ENCODE peak calls at places on chromosomes 3 and 15, in seven cellular contexts. One of them, this sample, is unnamed.
A peak's percentile ranks its signal among the peaks of the same experiment; 100 is the strongest.

GRCh38 chr3:161454615-161455014 is 42.0 kb upstream of the OTOL1 start:
- DNase-seq in PC-9: no peak
- DNase-seq in heart right ventricle: no peak
- DNase-seq in cardiac fibroblast: no peak
- DNase-seq in breast epithelium: no peak
- DNase-seq in astrocyte: no peak
- DNase-seq in right atrium auricular region: no peak
- DNase-seq in this sample: no peak

GRCh38 chr15:85582719-85583089 is 202.3 kb downstream of the AKAP13 start:
- DNase-seq in PC-9: no peak
- DNase-seq in heart right ventricle: peak; percentile 40
- DNase-seq in cardiac fibroblast: peak; percentile 71
- DNase-seq in breast epithelium: no peak
- DNase-seq in astrocyte: peak; percentile 49
- DNase-seq in right atrium auricular region: peak; percentile 85
- DNase-seq in this sample: peak; percentile 49

GRCh38 chr15:71149645-71150557 is 34.6 kb downstream of the THSD4 start:
- DNase-seq in PC-9: no peak
- DNase-seq in heart right ventricle: no peak
- DNase-seq in cardiac fibroblast: no peak
- DNase-seq in breast epithelium: no peak
- DNase-seq in astrocyte: no peak
- DNase-seq in right atrium auricular region: no peak
- DNase-seq in this sample: peak; percentile 88

GRCh38 chr3:42831321-42831713 is 22.1 kb downstream of the ACKR2 start:
- DNase-seq in PC-9: no peak
- DNase-seq in heart right ventricle: peak; percentile 48
- DNase-seq in cardiac fibroblast: peak; percentile 67
- DNase-seq in breast epithelium: peak; percentile 59
- DNase-seq in astrocyte: no peak
- DNase-seq in right atrium auricular region: peak; percentile 86
- DNase-seq in this sample: peak; percentile 58

GRCh38 chr3:159137966-159138365 is 336.1 kb downstream of the MFSD1 start:
- DNase-seq in PC-9: no peak
- DNase-seq in heart right ventricle: no peak
- DNase-seq in cardiac fibroblast: no peak
- DNase-seq in breast epithelium: no peak
- DNase-seq in astrocyte: no peak
- DNase-seq in right atrium auricular region: no peak
- DNase-seq in this sample: no peak

GRCh38 chr15:29871401-29871800 is 49.1 kb upstream of the TJP1 start:
- DNase-seq in PC-9: no peak
- DNase-seq in heart right ventricle: peak; percentile 69
- DNase-seq in cardiac fibroblast: peak; percentile 59
- DNase-seq in breast epithelium: no peak
- DNase-seq in astrocyte: no peak
- DNase-seq in right atrium auricular region: no peak
- DNase-seq in this sample: no peak

GRCh38 chr3:52054689-52055511 is 1.5 kb downstream of the DUSP7 start:
- DNase-seq in PC-9: no peak
- DNase-seq in heart right ventricle: no peak
- DNase-seq in cardiac fibroblast: no peak
- DNase-seq in breast epithelium: no peak
- DNase-seq in astrocyte: no peak
- DNase-seq in right atrium auricular region: no peak
- DNase-seq in this sample: no peak

GRCh38 chr3:35440826-35441225 is 198.5 kb upstream of the ARPP21 start:
- DNase-seq in PC-9: no peak
- DNase-seq in heart right ventricle: no peak
- DNase-seq in cardiac fibroblast: no peak
- DNase-seq in breast epithelium: no peak
- DNase-seq in astrocyte: no peak
- DNase-seq in right atrium auricular region: no peak
- DNase-seq in this sample: no peak

GRCh38 chr15:47331796-47332480 is 385.4 kb upstream of the SEMA6D start:
- DNase-seq in PC-9: no peak
- DNase-seq in heart right ventricle: no peak
- DNase-seq in cardiac fibroblast: peak; percentile 59
- DNase-seq in breast epithelium: no peak
- DNase-seq in astrocyte: peak; percentile 8
- DNase-seq in right atrium auricular region: no peak
- DNase-seq in this sample: peak; percentile 66

GRCh38 chr3:144879701-144880100 is 908.1 kb downstream of the DIPK2A start:
- DNase-seq in PC-9: no peak
- DNase-seq in heart right ventricle: no peak
- DNase-seq in cardiac fibroblast: no peak
- DNase-seq in breast epithelium: no peak
- DNase-seq in astrocyte: no peak
- DNase-seq in right atrium auricular region: no peak
- DNase-seq in this sample: no peak

GRCh38 chr3:35929158-35929557 is 289.8 kb downstream of the ARPP21 start:
- DNase-seq in PC-9: no peak
- DNase-seq in heart right ventricle: no peak
- DNase-seq in cardiac fibroblast: peak; percentile 45
- DNase-seq in breast epithelium: no peak
- DNase-seq in astrocyte: peak; percentile 49
- DNase-seq in right atrium auricular region: no peak
- DNase-seq in this sample: peak; percentile 76

GRCh38 chr3:46905191-46905560 is 27.7 kb downstream of the PTH1R start:
- DNase-seq in PC-9: no peak
- DNase-seq in heart right ventricle: no peak
- DNase-seq in cardiac fibroblast: no peak
- DNase-seq in breast epithelium: no peak
- DNase-seq in astrocyte: no peak
- DNase-seq in right atrium auricular region: no peak
- DNase-seq in this sample: no peak

GRCh38 chr3:119604878-119605277 is 7.2 kb downstream of the PLA1A start:
- DNase-seq in PC-9: no peak
- DNase-seq in heart right ventricle: no peak
- DNase-seq in cardiac fibroblast: peak; percentile 68
- DNase-seq in breast epithelium: no peak
- DNase-seq in astrocyte: peak; percentile 80
- DNase-seq in right atrium auricular region: no peak
- DNase-seq in this sample: peak; percentile 83

GRCh38 chr3:72950372-72950771 is 46.2 kb upstream of the PPP4R2 start:
- DNase-seq in PC-9: no peak
- DNase-seq in heart right ventricle: no peak
- DNase-seq in cardiac fibroblast: no peak
- DNase-seq in breast epithelium: no peak
- DNase-seq in astrocyte: no peak
- DNase-seq in right atrium auricular region: no peak
- DNase-seq in this sample: no peak

GRCh38 chr3:72951259-72951722 is 45.3 kb upstream of the PPP4R2 start:
- DNase-seq in PC-9: no peak
- DNase-seq in heart right ventricle: no peak
- DNase-seq in cardiac fibroblast: no peak
- DNase-seq in breast epithelium: no peak
- DNase-seq in astrocyte: no peak
- DNase-seq in right atrium auricular region: no peak
- DNase-seq in this sample: no peak

GRCh38 chr3:72949016-72949415 is 47.6 kb upstream of the PPP4R2 start:
- DNase-seq in PC-9: no peak
- DNase-seq in heart right ventricle: no peak
- DNase-seq in cardiac fibroblast: no peak
- DNase-seq in breast epithelium: no peak
- DNase-seq in astrocyte: no peak
- DNase-seq in right atrium auricular region: no peak
- DNase-seq in this sample: no peak

GRCh38 chr3:72953325-72953956 is 43.2 kb upstream of the PPP4R2 start:
- DNase-seq in PC-9: peak; percentile 87
- DNase-seq in heart right ventricle: no peak
- DNase-seq in cardiac fibroblast: peak; percentile 66
- DNase-seq in breast epithelium: no peak
- DNase-seq in astrocyte: no peak
- DNase-seq in right atrium auricular region: no peak
- DNase-seq in this sample: peak; percentile 62

GRCh38 chr3:72950801-72951200 is 45.8 kb upstream of the PPP4R2 start:
- DNase-seq in PC-9: no peak
- DNase-seq in heart right ventricle: no peak
- DNase-seq in cardiac fibroblast: no peak
- DNase-seq in breast epithelium: no peak
- DNase-seq in astrocyte: no peak
- DNase-seq in right atrium auricular region: no peak
- DNase-seq in this sample: no peak
- H3K4me3 ChIP-seq in PC-9: no peak overlapping the region
- H3K4me3 ChIP-seq in heart right ventricle: no peak overlapping the region
- H3K4me3 ChIP-seq in cardiac fibroblast: no peak overlapping the region
- H3K4me3 ChIP-seq in breast epithelium: no peak overlapping the region
- H3K4me3 ChIP-seq in astrocyte: no peak overlapping the region
- H3K4me3 ChIP-seq in right atrium auricular region: no peak overlapping the region
- H3K4me3 ChIP-seq in this sample: no peak overlapping the region

GRCh38 chr15:100090411-100090810 is 251.4 kb downstream of the ADAMTS17 start:
- DNase-seq in PC-9: no peak
- DNase-seq in heart right ventricle: no peak
- DNase-seq in cardiac fibroblast: no peak
- DNase-seq in breast epithelium: no peak
- DNase-seq in astrocyte: no peak
- DNase-seq in right atrium auricular region: no peak
- DNase-seq in this sample: no peak
- TF ChIP-seq CTCF in PC-9: no peak
- TF ChIP-seq CTCF in heart right ventricle: no peak
- TF ChIP-seq CTCF in cardiac fibroblast: no peak
- TF ChIP-seq CTCF in breast epithelium: no peak
- TF ChIP-seq CTCF in astrocyte: no peak
- TF ChIP-seq CTCF in right atrium auricular region: no peak
- TF ChIP-seq CTCF in this sample: no peak

GRCh38 chr3:38460377-38461085 is 6.8 kb downstream of the ACVR2B start:
- DNase-seq in PC-9: no peak
- DNase-seq in heart right ventricle: no peak
- DNase-seq in cardiac fibroblast: no peak
- DNase-seq in breast epithelium: no peak
- DNase-seq in astrocyte: no peak
- DNase-seq in right atrium auricular region: no peak
- DNase-seq in this sample: no peak

GRCh38 chr3:38459499-38460048 is 5.9 kb downstream of the ACVR2B start:
- DNase-seq in PC-9: no peak
- DNase-seq in heart right ventricle: no peak
- DNase-seq in cardiac fibroblast: no peak
- DNase-seq in breast epithelium: no peak
- DNase-seq in astrocyte: no peak
- DNase-seq in right atrium auricular region: no peak
- DNase-seq in this sample: no peak

GRCh38 chr3:38457111-38458003 is 3.7 kb downstream of the ACVR2B start:
- DNase-seq in PC-9: no peak
- DNase-seq in heart right ventricle: no peak
- DNase-seq in cardiac fibroblast: peak; percentile 9
- DNase-seq in breast epithelium: no peak
- DNase-seq in astrocyte: no peak
- DNase-seq in right atrium auricular region: no peak
- DNase-seq in this sample: no peak

GRCh38 chr3:38461086-38461390 is 7.3 kb downstream of the ACVR2B start:
- DNase-seq in PC-9: no peak
- DNase-seq in heart right ventricle: no peak
- DNase-seq in cardiac fibroblast: no peak
- DNase-seq in breast epithelium: no peak
- DNase-seq in astrocyte: no peak
- DNase-seq in right atrium auricular region: no peak
- DNase-seq in this sample: no peak

DNA sequence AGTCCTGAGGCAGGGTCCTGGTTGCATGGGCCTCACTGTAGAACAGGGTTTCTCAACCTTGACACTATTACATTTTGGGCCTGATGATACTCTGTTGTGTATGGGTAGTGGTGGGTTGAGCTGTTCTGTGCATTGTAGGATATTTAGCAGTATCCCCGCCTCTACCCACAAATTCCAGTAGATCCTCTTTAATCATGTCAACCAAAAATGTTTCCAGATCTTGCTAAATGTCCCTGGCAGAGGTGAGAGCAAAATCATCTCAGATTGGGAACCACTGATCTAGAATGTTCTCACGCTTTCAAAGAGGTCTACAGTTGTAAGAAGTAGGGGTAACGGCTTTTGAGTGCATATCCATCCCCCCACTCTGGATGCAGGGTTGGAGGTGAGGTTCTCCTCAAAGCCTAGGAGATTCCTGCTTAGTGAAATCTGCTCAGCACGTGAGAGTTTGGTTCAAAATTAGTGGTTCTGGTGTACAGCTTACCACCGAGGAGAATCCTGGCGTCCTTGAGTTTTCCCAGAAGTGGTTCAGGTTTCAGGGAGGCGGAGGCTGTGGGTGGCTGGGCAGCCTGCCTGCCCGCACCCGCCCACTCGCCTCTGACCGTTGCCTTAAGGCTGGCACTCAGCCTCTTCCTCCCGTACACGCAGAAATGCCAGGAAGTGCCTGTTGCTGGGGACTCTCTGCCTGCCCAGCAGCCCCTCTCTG is 5.3 kb downstream of the ACVR2B start:
- DNase-seq in PC-9: no peak
- DNase-seq in heart right ventricle: peak; percentile 42
- DNase-seq in cardiac fibroblast: no peak
- DNase-seq in breast epithelium: peak; percentile 71
- DNase-seq in astrocyte: peak; percentile 54
- DNase-seq in right atrium auricular region: no peak
- DNase-seq in this sample: peak; percentile 29
- H3K4me3 ChIP-seq in PC-9: no peak overlapping the region
- H3K4me3 ChIP-seq in heart right ventricle: no peak overlapping the region
- H3K4me3 ChIP-seq in cardiac fibroblast: no peak overlapping the region
- H3K4me3 ChIP-seq in breast epithelium: peak overlapping the region; percentile 58
- H3K4me3 ChIP-seq in astrocyte: no peak overlapping the region
- H3K4me3 ChIP-seq in right atrium auricular region: no peak overlapping the region
- H3K4me3 ChIP-seq in this sample: no peak overlapping the region

GRCh38 chr3:98903705-98904481 is 2.4 kb upstream of the DCBLD2 start:
- DNase-seq in PC-9: no peak
- DNase-seq in heart right ventricle: no peak
- DNase-seq in cardiac fibroblast: no peak
- DNase-seq in breast epithelium: no peak
- DNase-seq in astrocyte: no peak
- DNase-seq in right atrium auricular region: no peak
- DNase-seq in this sample: no peak
- TF ChIP-seq CTCF in PC-9: no peak
- TF ChIP-seq CTCF in heart right ventricle: no peak
- TF ChIP-seq CTCF in cardiac fibroblast: no peak
- TF ChIP-seq CTCF in breast epithelium: no peak
- TF ChIP-seq CTCF in astrocyte: no peak
- TF ChIP-seq CTCF in right atrium auricular region: no peak
- TF ChIP-seq CTCF in this sample: no peak

GRCh38 chr15:76038512-76038911 is 21.3 kb upstream of the TMEM266 start:
- DNase-seq in PC-9: no peak
- DNase-seq in heart right ventricle: no peak
- DNase-seq in cardiac fibroblast: no peak
- DNase-seq in breast epithelium: no peak
- DNase-seq in astrocyte: no peak
- DNase-seq in right atrium auricular region: no peak
- DNase-seq in this sample: no peak

GRCh38 chr15:76034111-76034510 is 21.9 kb upstream of the NRG4 start:
- DNase-seq in PC-9: no peak
- DNase-seq in heart right ventricle: no peak
- DNase-seq in cardiac fibroblast: no peak
- DNase-seq in breast epithelium: no peak
- DNase-seq in astrocyte: no peak
- DNase-seq in right atrium auricular region: no peak
- DNase-seq in this sample: no peak

GRCh38 chr15:76032046-76032445 is 19.8 kb upstream of the NRG4 start:
- DNase-seq in PC-9: no peak
- DNase-seq in heart right ventricle: no peak
- DNase-seq in cardiac fibroblast: no peak
- DNase-seq in breast epithelium: no peak
- DNase-seq in astrocyte: no peak
- DNase-seq in right atrium auricular region: no peak
- DNase-seq in this sample: no peak

GRCh38 chr15:76035593-76035992 is 23.4 kb upstream of the NRG4 start:
- DNase-seq in PC-9: no peak
- DNase-seq in heart right ventricle: no peak
- DNase-seq in cardiac fibroblast: no peak
- DNase-seq in breast epithelium: no peak
- DNase-seq in astrocyte: no peak
- DNase-seq in right atrium auricular region: no peak
- DNase-seq in this sample: no peak

GRCh38 chr15:76033438-76033837 is 21.2 kb upstream of the NRG4 start:
- DNase-seq in PC-9: no peak
- DNase-seq in heart right ventricle: no peak
- DNase-seq in cardiac fibroblast: no peak
- DNase-seq in breast epithelium: no peak
- DNase-seq in astrocyte: no peak
- DNase-seq in right atrium auricular region: no peak
- DNase-seq in this sample: no peak
- H3K4me3 ChIP-seq in PC-9: no peak overlapping the region
- H3K4me3 ChIP-seq in heart right ventricle: no peak overlapping the region
- H3K4me3 ChIP-seq in cardiac fibroblast: no peak overlapping the region
- H3K4me3 ChIP-seq in breast epithelium: no peak overlapping the region
- H3K4me3 ChIP-seq in astrocyte: no peak overlapping the region
- H3K4me3 ChIP-seq in right atrium auricular region: no peak overlapping the region
- H3K4me3 ChIP-seq in this sample: no peak overlapping the region

This sample was measured in fibroblast of the aortic adventitia.